ENCODE peak calls at places on chromosomes 4 and X, in eight cellular contexts. D is cardiac muscle cell, P is tibial artery, E is cardiac fibroblast, Q is brain microvascular endothelial cell, O is AG04450, A is transverse colon, S is activated B cell treated with CpG ODN at 0.5 μM for 24 hours. L is an unnamed sample.

GRCh38 chr4:183469327-183469726 is 24.9 kb downstream of the CDKN2AIP start:
- DNase-seq in A (no peak), S (no peak), E (no peak), O (no peak), Q (no peak), D (no peak), P (no peak), L (no peak)

GRCh38 chrX:19512359-19512758 is 2.9 kb downstream of the MAP3K15 start:
- DNase-seq in P (no peak), A (no peak), O (no peak), S (no peak), D (no peak), E (no peak), Q (no peak), L (no peak)

GRCh38 chrX:7147431-7147977 is at the start of gene STS:
- DNase-seq in S (no peak), P (peak; percentile 71), A (peak; percentile 52), Q (no peak), D (peak; percentile 46), E (peak; percentile 3), O (no peak), L (no peak)

GRCh38 chr4:114807759-114808404 is 209.3 kb downstream of the UGT8 start:
- DNase-seq in A (no peak), D (peak; percentile 19), O (no peak), S (peak; percentile 15), Q (peak; percentile 4), P (no peak), E (peak; percentile 17), L (no peak)

GRCh38 chr4:138602664-138603063 is 360.5 kb upstream of the SLC7A11 start:
- DNase-seq in P (no peak), Q (no peak), O (no peak), E (no peak), S (no peak), A (no peak), D (no peak), L (no peak)

GRCh38 chr4:39941682-39942217 is 36.0 kb downstream of the PDS5A start:
- DNase-seq in E (no peak), S (no peak), D (no peak), Q (no peak), A (no peak), P (no peak), O (no peak), L (no peak)

GRCh38 chr4:120318447-120318846 is 251.8 kb upstream of the MAD2L1 start:
- DNase-seq in S (no peak), E (no peak), P (no peak), A (no peak), O (no peak), Q (no peak), D (no peak), L (no peak)

GRCh38 chr4:128782076-128782715 is 27.3 kb upstream of the JADE1 start:
- DNase-seq in E (no peak), P (no peak), D (no peak), S (peak; percentile 19), O (no peak), Q (no peak), A (peak; percentile 50), L (no peak)

GRCh38 chr4:24104173-24104572 is 214.3 kb upstream of the PPARGC1A start:
- DNase-seq in E (peak; percentile 75), P (no peak), D (peak; percentile 73), A (no peak), Q (peak; percentile 51), O (no peak), S (no peak), L (no peak)

GRCh38 chr4:160981083-160981482 is 1182.7 kb downstream of the FSTL5 start:
- DNase-seq in O (no peak), D (no peak), S (no peak), P (no peak), Q (no peak), E (no peak), A (no peak), L (no peak)

GRCh38 chr4:139243448-139244365 is 36.3 kb downstream of the MGARP start:
- DNase-seq in O (peak; percentile 95), P (no peak), D (peak; percentile 92), A (no peak), E (peak; percentile 94), S (no peak), Q (peak; percentile 95), L (peak; percentile 97)

GRCh38 chr4:124997124-124997523 is 284.6 kb upstream of the ANKRD50 start:
- DNase-seq in Q (no peak), D (no peak), S (no peak), P (no peak), O (no peak), E (no peak), A (no peak), L (no peak)

GRCh38 chr4:124997907-124998306 is 285.4 kb upstream of the ANKRD50 start:
- DNase-seq in A (no peak), P (no peak), O (no peak), E (no peak), S (no peak), D (no peak), Q (no peak), L (no peak)

GRCh38 chr4:124993838-124994237 is 281.3 kb upstream of the ANKRD50 start:
- DNase-seq in D (no peak), P (no peak), O (no peak), Q (no peak), S (no peak), A (no peak), E (no peak), L (no peak)
- TF ChIP-seq CTCF in D (no peak), P (no peak), O (no peak), Q (no peak), S (no peak), A (no peak), E (no peak), L (no peak)

GRCh38 chr4:55574252-55574651 is 17.8 kb downstream of the PDCL2 start:
- DNase-seq in P (no peak), E (no peak), D (no peak), A (no peak), O (no peak), S (no peak), Q (no peak), L (no peak)

DNA sequence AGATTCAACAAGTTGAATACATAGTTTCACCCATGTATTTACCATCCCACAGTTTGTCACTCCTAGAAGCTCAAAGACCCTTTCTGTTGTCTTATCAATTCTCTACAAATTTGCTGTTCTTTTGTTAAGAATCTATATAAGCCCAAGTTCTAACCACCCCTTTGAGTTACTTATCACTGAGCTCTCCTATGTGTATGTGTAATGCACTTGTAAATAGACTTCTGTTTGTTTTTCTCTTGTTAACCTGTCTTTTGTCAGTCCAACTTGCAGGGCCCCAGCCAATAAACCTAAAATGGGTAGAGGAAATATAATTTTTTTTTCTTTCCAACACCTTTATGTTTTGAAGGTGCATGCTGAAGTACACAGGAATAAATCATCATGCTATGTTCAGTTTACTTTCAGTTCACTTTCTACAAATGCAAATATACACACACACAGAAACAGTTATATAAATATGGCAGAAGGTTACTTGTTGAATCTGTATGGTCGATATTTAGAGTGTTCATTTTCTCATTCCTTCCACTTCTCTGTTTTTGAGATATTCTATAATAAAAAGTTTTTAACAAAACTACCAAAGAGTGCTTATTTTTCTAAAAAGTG is 22.3 kb upstream of the CLOCK start:
- DNase-seq in S (no peak), E (no peak), A (no peak), P (no peak), Q (no peak), D (no peak), O (no peak), L (no peak)
- TF ChIP-seq CTCF in S (no peak), E (no peak), A (no peak), P (no peak), Q (no peak), D (no peak), O (no peak), L (no peak)

GRCh38 chr4:103011378-103012025 is 8.0 kb downstream of the SLC9B1 start:
- DNase-seq in S (no peak), Q (no peak), D (peak; percentile 59), P (no peak), E (peak; percentile 54), A (peak; percentile 75), O (no peak), L (no peak)
- TF ChIP-seq CTCF in S (no peak), Q (no peak), D (no peak), P (no peak), E (no peak), A (no peak), O (no peak), L (no peak)

DNA sequence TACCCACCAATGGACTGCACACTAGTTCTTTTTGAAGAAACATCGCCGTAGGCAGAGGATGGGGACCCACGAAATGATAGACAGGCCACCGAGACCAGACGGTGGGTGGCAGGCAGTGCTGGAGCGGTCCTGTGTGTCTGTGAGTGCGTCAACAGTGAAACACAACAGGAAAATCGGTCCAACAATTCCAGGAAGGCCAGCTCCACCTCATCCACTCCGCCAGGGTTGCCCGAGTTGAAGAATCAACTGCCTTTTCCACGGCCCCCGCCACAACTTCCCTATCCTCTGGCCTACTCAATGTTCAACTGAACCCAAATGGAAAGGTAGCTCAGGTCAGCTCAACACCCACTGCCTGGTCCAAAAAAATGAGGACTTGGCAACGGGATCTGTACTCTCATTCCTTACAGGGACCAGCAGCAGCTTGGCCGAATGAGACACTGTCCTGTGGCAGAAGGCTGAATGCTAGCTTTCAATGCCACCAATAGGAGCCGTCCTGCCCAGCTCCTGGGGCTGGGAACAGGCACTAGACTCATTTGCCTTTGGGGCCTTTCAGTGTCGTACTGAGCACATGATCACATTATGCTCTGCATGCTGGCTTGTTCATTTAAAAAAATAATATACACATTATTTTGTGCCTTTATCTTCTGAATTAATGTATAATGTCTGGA is 43.5 kb downstream of the MID1 start:
- DNase-seq in Q (no peak), P (no peak), D (no peak), O (no peak), E (no peak), S (no peak), A (no peak), L (no peak)
- TF ChIP-seq CTCF in Q (no peak), P (no peak), D (no peak), O (no peak), E (no peak), S (no peak), A (no peak), L (no peak)

GRCh38 chrX:135327299-135327698 is 18.0 kb downstream of the ETDC start:
- DNase-seq in Q (peak; percentile 87), P (no peak), O (peak; percentile 67), A (no peak), D (peak; percentile 86), S (no peak), E (peak; percentile 86), L (no peak)
- TF ChIP-seq CTCF in Q (peak; percentile 17), P (no peak), O (peak; percentile 8), A (no peak), D (no peak), S (no peak), E (no peak), L (no peak)

L was measured in AG09319.